ENCODE peak calls at places on chromosomes 13 and 19, in five cellular contexts. One of them, this sample, is unnamed.

GRCh38 chr13:33351324-33351723 is 65.8 kb upstream of the STARD13 start:
- DNase-seq in GM12892: no peak
- DNase-seq in K562: no peak
- DNase-seq in GM12878: no peak
- DNase-seq in HepG2: no peak
- DNase-seq in this sample: no peak

GRCh38 chr13:35857769-35858168 is 273.4 kb downstream of the DCLK1 start:
- DNase-seq in GM12878: no peak
- DNase-seq in K562: no peak
- DNase-seq in HepG2: no peak
- DNase-seq in GM12892: no peak
- DNase-seq in this sample: peak

GRCh38 chr13:82749551-82749950 is 1132.7 kb downstream of the SLITRK1 start:
- DNase-seq in K562: no peak
- DNase-seq in GM12878: no peak
- DNase-seq in HepG2: no peak
- DNase-seq in GM12892: no peak
- DNase-seq in this sample: no peak

GRCh38 chr19:19820774-19821315 is 705 bp downstream of the ZNF506 start:
- DNase-seq in GM12892: no peak
- DNase-seq in HepG2: no peak
- DNase-seq in GM12878: no peak
- DNase-seq in K562: no peak
- DNase-seq in this sample: no peak

GRCh38 chr13:40667622-40667978 is 1.2 kb upstream of the FOXO1 start:
- DNase-seq in HepG2: no peak
- DNase-seq in K562: no peak
- DNase-seq in GM12878: no peak
- DNase-seq in GM12892: no peak
- DNase-seq in this sample: no peak

GRCh38 chr13:40502236-40502635 is 164.2 kb downstream of the FOXO1 start:
- DNase-seq in HepG2: no peak
- DNase-seq in GM12892: no peak
- DNase-seq in GM12878: no peak
- DNase-seq in K562: no peak
- DNase-seq in this sample: no peak

GRCh38 chr13:51715613-51716012 is 88.3 kb downstream of the DHRS12 start:
- DNase-seq in GM12878: no peak
- DNase-seq in GM12892: no peak
- DNase-seq in HepG2: no peak
- DNase-seq in K562: no peak
- DNase-seq in this sample: no peak

GRCh38 chr13:108955741-108956140 is 326.3 kb downstream of the MYO16 start:
- DNase-seq in GM12892: no peak
- DNase-seq in GM12878: no peak
- DNase-seq in K562: no peak
- DNase-seq in HepG2: no peak
- DNase-seq in this sample: no peak

GRCh38 chr19:38270587-38271167 is 6.3 kb downstream of the SPINT2 start:
- DNase-seq in HepG2: no peak
- DNase-seq in GM12892: no peak
- DNase-seq in GM12878: no peak
- DNase-seq in K562: peak
- DNase-seq in this sample: no peak

GRCh38 chr13:79090552-79091159 is 315.4 kb downstream of the RBM26 start:
- DNase-seq in GM12878: no peak
- DNase-seq in HepG2: no peak
- DNase-seq in GM12892: no peak
- DNase-seq in K562: no peak
- DNase-seq in this sample: no peak

GRCh38 chr13:85700909-85701308 is 98.3 kb downstream of the SLITRK6 start:
- DNase-seq in HepG2: no peak
- DNase-seq in K562: no peak
- DNase-seq in GM12878: no peak
- DNase-seq in GM12892: no peak
- DNase-seq in this sample: no peak

GRCh38 chr19:38478273-38478971 is 44.9 kb downstream of the RYR1 start:
- DNase-seq in HepG2: peak
- DNase-seq in GM12878: no peak
- DNase-seq in GM12892: no peak
- DNase-seq in K562: peak
- DNase-seq in this sample: no peak

GRCh38 chr13:21326155-21327030 is 132.7 kb downstream of the ZDHHC20 start:
- DNase-seq in GM12892: no peak
- DNase-seq in HepG2: no peak
- DNase-seq in K562: no peak
- DNase-seq in GM12878: no peak
- DNase-seq in this sample: peak

GRCh38 chr19:46349311-46349993 is 2.6 kb downstream of the PPP5C start:
- DNase-seq in GM12878: no peak
- DNase-seq in HepG2: no peak
- DNase-seq in GM12892: no peak
- DNase-seq in K562: no peak
- DNase-seq in this sample: no peak

GRCh38 chr19:56091066-56091490 is 30.0 kb downstream of the ZNF787 start:
- DNase-seq in GM12878: no peak
- DNase-seq in HepG2: no peak
- DNase-seq in K562: no peak
- DNase-seq in GM12892: no peak
- DNase-seq in this sample: no peak

GRCh38 chr19:33293255-33294057 is 8.9 kb downstream of the CEBPA start:
- DNase-seq in K562: peak
- DNase-seq in GM12878: no peak
- DNase-seq in GM12892: no peak
- DNase-seq in HepG2: peak
- DNase-seq in this sample: no peak

GRCh38 chr19:7914099-7914498 is 531 bp upstream of the TGFBR3L start:
- DNase-seq in GM12878: no peak
- DNase-seq in HepG2: no peak
- DNase-seq in GM12892: no peak
- DNase-seq in K562: no peak
- DNase-seq in this sample: no peak

GRCh38 chr19:54473071-54473941 is at the start of gene CDC42EP5:
- DNase-seq in GM12878: no peak
- DNase-seq in HepG2: no peak
- DNase-seq in GM12892: no peak
- DNase-seq in K562: peak
- DNase-seq in this sample: no peak

GRCh38 chr13:68185767-68186166 is 955.6 kb upstream of the PCDH9 start:
- DNase-seq in K562: no peak
- DNase-seq in HepG2: no peak
- DNase-seq in GM12892: no peak
- DNase-seq in GM12878: no peak
- DNase-seq in this sample: no peak

GRCh38 chr19:46211201-46211881 is 18.2 kb upstream of the IGFL1 start:
- DNase-seq in GM12878: no peak
- DNase-seq in HepG2: no peak
- DNase-seq in K562: no peak
- DNase-seq in GM12892: no peak
- DNase-seq in this sample: peak

GRCh38 chr13:73411067-73411809 is 352.4 kb downstream of the KLF5 start:
- DNase-seq in K562: no peak
- DNase-seq in HepG2: no peak
- DNase-seq in GM12892: no peak
- DNase-seq in GM12878: no peak
- DNase-seq in this sample: no peak

GRCh38 chr19:18063463-18063862 is 23.3 kb downstream of the IL12RB1 start:
- DNase-seq in HepG2: peak
- DNase-seq in K562: peak
- DNase-seq in GM12892: no peak
- DNase-seq in GM12878: no peak
- DNase-seq in this sample: peak

GRCh38 chr19:49790866-49791265 is 22.2 kb downstream of the FUZ start:
- DNase-seq in GM12892: no peak
- DNase-seq in GM12878: no peak
- DNase-seq in HepG2: no peak
- DNase-seq in K562: peak
- DNase-seq in this sample: no peak

GRCh38 chr13:79225487-79226232 is 180.4 kb downstream of the RBM26 start:
- DNase-seq in GM12878: no peak
- DNase-seq in K562: no peak
- DNase-seq in GM12892: no peak
- DNase-seq in HepG2: no peak
- DNase-seq in this sample: no peak

GRCh38 chr19:33734913-33735312 is 61.8 kb upstream of the KCTD15 start:
- DNase-seq in K562: no peak
- DNase-seq in GM12892: no peak
- DNase-seq in GM12878: no peak
- DNase-seq in HepG2: no peak
- DNase-seq in this sample: no peak

GRCh38 chr19:18203408-18203862 is 407 bp downstream of the RAB3A start:
- DNase-seq in K562: peak
- DNase-seq in GM12878: no peak
- DNase-seq in GM12892: no peak
- DNase-seq in HepG2: no peak
- DNase-seq in this sample: no peak

GRCh38 chr19:50657672-50658437 is 8.6 kb downstream of the C19orf81 start:
- DNase-seq in GM12892: no peak
- DNase-seq in K562: peak
- DNase-seq in HepG2: peak
- DNase-seq in GM12878: peak
- DNase-seq in this sample: peak

GRCh38 chr19:30692517-30692870 is 320.3 kb downstream of the ZNF536 start:
- DNase-seq in HepG2: no peak
- DNase-seq in GM12892: no peak
- DNase-seq in K562: no peak
- DNase-seq in GM12878: no peak
- DNase-seq in this sample: no peak

DNA sequence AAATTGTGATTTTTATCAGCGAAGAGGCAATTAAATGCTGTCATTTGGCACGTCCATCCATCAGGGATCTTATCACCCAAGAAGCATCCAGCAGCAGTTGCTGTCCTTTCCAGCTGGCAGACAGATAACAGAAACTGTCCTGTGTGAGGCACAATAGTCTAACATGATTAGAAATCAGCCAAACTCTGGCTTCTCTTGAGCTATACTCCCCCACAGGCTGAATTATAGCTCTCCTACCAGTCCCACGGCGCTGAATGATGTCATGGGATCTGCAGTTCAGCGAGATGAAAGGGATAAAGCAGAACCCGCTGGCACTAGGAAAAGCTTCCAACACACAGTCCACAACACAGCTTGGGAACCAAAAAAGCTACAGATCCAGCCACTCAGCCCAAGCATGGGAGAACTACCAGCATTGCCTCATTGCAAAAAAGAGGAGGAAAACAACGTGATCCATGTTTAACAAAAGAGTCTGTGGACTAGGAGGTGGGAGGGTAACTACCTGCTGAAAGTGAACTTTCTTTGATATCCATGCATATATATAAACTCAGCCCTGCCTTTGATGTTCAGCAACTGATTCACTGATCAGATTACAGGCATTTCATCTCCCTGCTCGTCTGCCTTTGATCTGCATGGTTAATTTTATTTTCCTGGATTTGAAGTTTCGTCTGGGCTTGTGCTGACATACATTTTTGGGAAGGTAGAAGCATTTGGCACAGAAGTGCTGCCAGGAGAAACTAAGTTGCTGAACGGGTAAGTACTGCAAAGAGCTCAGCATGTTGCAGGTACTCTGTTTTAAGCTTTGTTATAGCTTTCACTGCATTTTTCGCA is at the start of gene TNFRSF19:
- DNase-seq in K562: no peak
- DNase-seq in HepG2: peak
- DNase-seq in GM12892: no peak
- DNase-seq in GM12878: no peak
- DNase-seq in this sample: no peak
- TF ChIP-seq TAF1 in K562: no peak
- TF ChIP-seq TAF1 in HepG2: peak
- TF ChIP-seq TAF1 in GM12892: no peak
- TF ChIP-seq TAF1 in GM12878: peak
- TF ChIP-seq TAF1 in this sample: no peak

DNA sequence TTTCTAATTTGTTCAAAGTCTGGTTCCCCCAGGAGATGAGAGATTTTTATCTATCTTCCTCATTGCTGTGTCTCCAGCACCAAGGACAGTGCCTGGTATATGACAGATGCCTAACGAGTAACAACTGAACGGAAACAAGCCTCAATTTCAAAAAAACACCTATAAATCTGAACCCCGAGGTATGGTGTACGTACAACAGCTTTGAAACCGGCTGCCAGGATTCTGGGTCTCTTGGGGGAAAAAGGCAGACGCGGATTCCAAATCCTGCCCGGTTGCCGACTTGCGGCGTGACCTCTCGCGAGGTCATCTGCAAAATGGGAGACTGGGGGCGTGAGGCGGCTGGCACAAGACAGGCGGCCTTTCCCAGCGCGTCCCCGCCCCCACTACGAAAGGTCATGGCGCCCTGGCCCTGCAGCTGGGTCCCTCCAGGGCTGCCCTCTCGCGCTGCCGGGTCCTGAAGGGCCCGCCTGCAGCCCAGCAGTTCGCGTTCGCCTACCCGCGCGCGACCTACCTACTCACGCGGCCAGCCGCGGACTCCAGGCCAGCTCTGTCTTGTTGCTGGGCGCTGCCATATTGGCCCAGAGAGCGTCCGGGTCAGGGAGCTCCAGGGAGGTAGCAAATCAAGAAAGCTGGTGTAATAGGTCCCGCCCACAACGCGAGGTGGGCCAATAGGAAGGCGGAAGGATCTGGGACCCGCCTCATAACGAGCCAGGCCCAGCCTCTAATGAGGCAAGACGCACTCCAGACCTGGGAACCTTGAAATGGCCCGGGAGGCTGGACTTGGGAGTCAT is at the start of gene ECSIT:
- DNase-seq in HepG2: peak
- DNase-seq in GM12892: peak
- DNase-seq in K562: peak
- DNase-seq in GM12878: peak
- DNase-seq in this sample: peak
- TF ChIP-seq POLR2A in HepG2: peak
- TF ChIP-seq POLR2A in GM12892: peak
- TF ChIP-seq POLR2A in K562: peak
- TF ChIP-seq POLR2A in GM12878: peak
- TF ChIP-seq POLR2A in this sample: peak

DNA sequence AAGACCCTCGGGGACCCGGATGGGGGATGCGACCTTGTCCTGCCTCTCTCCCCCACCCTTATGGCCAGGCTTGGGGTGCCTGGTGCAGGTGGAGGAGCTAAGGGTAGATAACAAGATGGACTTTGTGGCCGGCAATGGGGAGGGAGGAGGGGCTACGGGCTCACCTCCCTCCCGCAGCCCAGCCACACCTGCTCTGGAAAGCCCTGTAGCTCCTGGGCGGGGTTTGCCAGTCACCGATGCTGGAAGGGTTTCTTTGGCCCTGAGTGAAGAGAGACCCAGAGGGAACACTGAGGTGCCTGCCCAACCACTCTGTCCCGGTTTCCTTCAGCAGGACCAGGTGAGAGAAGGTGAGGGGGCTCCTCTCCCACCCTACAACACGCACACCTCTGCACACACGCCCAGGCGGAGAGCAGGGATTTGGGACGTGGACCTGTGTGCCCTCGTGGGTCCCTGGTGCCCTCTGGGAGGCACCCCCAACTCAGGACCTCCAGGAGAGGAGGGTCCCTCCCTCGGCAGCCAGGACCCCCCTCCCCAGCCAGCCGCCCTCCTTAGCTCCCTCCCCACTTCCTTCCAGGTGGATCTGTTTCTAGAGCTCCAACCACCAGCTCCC is at the start of gene FUT2:
- DNase-seq in K562: peak
- DNase-seq in GM12878: no peak
- DNase-seq in HepG2: no peak
- DNase-seq in GM12892: no peak
- DNase-seq in this sample: no peak
- TF ChIP-seq TAF1 in K562: no peak
- TF ChIP-seq TAF1 in GM12878: no peak
- TF ChIP-seq TAF1 in HepG2: no peak
- TF ChIP-seq TAF1 in GM12892: no peak
- TF ChIP-seq TAF1 in this sample: no peak

GRCh38 chr13:42969558-42970172 is 22.4 kb downstream of the EPSTI1 start:
- DNase-seq in GM12892: peak
- DNase-seq in K562: peak
- DNase-seq in HepG2: peak
- DNase-seq in GM12878: no peak
- DNase-seq in this sample: no peak
- TF ChIP-seq POLR2A in GM12892: no peak
- TF ChIP-seq POLR2A in K562: no peak
- TF ChIP-seq POLR2A in HepG2: no peak
- TF ChIP-seq POLR2A in GM12878: no peak
- TF ChIP-seq POLR2A in this sample: no peak